ENCODE peak calls at places on chromosomes 12 and 14, in seven cellular contexts. One of them, this sample, is unnamed.

GRCh38 chr14:54207075-54207474 is 189.7 kb upstream of the CDKN3 start:
- DNase-seq in suprapubic skin: no peak
- DNase-seq in H9: no peak
- DNase-seq in NCI-H1694 treated with DMSO at 0.1 percent for 48 hours: no peak
- DNase-seq in RPMI8226: no peak
- DNase-seq in psoas muscle: no peak
- DNase-seq in AG08396: no peak
- DNase-seq in this sample: no peak

GRCh38 chr12:53676715-53677611 is 1.1 kb upstream of the ATP5MC2 start:
- DNase-seq in AG08396: peak; percentile 34
- DNase-seq in suprapubic skin: peak; percentile 82
- DNase-seq in H9: peak; percentile 82
- DNase-seq in psoas muscle: peak; percentile 79
- DNase-seq in RPMI8226: no peak
- DNase-seq in NCI-H1694 treated with DMSO at 0.1 percent for 48 hours: no peak
- DNase-seq in this sample: no peak

GRCh38 chr14:80213602-80214001 is 2.3 kb upstream of the DIO2 start:
- DNase-seq in AG08396: peak; percentile 57
- DNase-seq in suprapubic skin: no peak
- DNase-seq in H9: peak; percentile 70
- DNase-seq in RPMI8226: peak; percentile 7
- DNase-seq in NCI-H1694 treated with DMSO at 0.1 percent for 48 hours: peak; percentile 39
- DNase-seq in psoas muscle: no peak
- DNase-seq in this sample: no peak

GRCh38 chr12:93636708-93637107 is 40.5 kb upstream of the CRADD start:
- DNase-seq in RPMI8226: no peak
- DNase-seq in NCI-H1694 treated with DMSO at 0.1 percent for 48 hours: no peak
- DNase-seq in psoas muscle: no peak
- DNase-seq in AG08396: no peak
- DNase-seq in suprapubic skin: no peak
- DNase-seq in H9: no peak
- DNase-seq in this sample: no peak

GRCh38 chr12:121610239-121611149 is 15.8 kb upstream of the ORAI1 start:
- DNase-seq in psoas muscle: no peak
- DNase-seq in suprapubic skin: no peak
- DNase-seq in AG08396: peak; percentile 55
- DNase-seq in RPMI8226: no peak
- DNase-seq in H9: no peak
- DNase-seq in NCI-H1694 treated with DMSO at 0.1 percent for 48 hours: no peak
- DNase-seq in this sample: no peak

GRCh38 chr12:50566066-50566465 is 61.3 kb downstream of the DIP2B start:
- DNase-seq in suprapubic skin: no peak
- DNase-seq in psoas muscle: no peak
- DNase-seq in RPMI8226: peak; percentile 26
- DNase-seq in AG08396: no peak
- DNase-seq in NCI-H1694 treated with DMSO at 0.1 percent for 48 hours: no peak
- DNase-seq in H9: no peak
- DNase-seq in this sample: no peak

GRCh38 chr12:4118017-4118510 is 155.5 kb upstream of the CCND2 start:
- DNase-seq in suprapubic skin: no peak
- DNase-seq in AG08396: no peak
- DNase-seq in H9: peak; percentile 23
- DNase-seq in psoas muscle: no peak
- DNase-seq in NCI-H1694 treated with DMSO at 0.1 percent for 48 hours: no peak
- DNase-seq in RPMI8226: peak; percentile 94
- DNase-seq in this sample: peak; percentile 43

GRCh38 chr12:130633771-130634170 is 82.3 kb downstream of the RIMBP2 start:
- DNase-seq in psoas muscle: no peak
- DNase-seq in AG08396: no peak
- DNase-seq in H9: peak; percentile 91
- DNase-seq in suprapubic skin: peak; percentile 77
- DNase-seq in NCI-H1694 treated with DMSO at 0.1 percent for 48 hours: peak; percentile 45
- DNase-seq in RPMI8226: no peak
- DNase-seq in this sample: no peak

GRCh38 chr12:19131020-19131431 is 1.5 kb downstream of the PLEKHA5 start:
- DNase-seq in RPMI8226: no peak
- DNase-seq in H9: peak; percentile 67
- DNase-seq in suprapubic skin: no peak
- DNase-seq in AG08396: peak; percentile 63
- DNase-seq in NCI-H1694 treated with DMSO at 0.1 percent for 48 hours: no peak
- DNase-seq in psoas muscle: no peak
- DNase-seq in this sample: no peak

GRCh38 chr14:34229140-34229539 is 232.9 kb downstream of the SPTSSA start:
- DNase-seq in RPMI8226: no peak
- DNase-seq in psoas muscle: no peak
- DNase-seq in H9: no peak
- DNase-seq in suprapubic skin: no peak
- DNase-seq in AG08396: no peak
- DNase-seq in NCI-H1694 treated with DMSO at 0.1 percent for 48 hours: no peak
- DNase-seq in this sample: no peak

GRCh38 chr12:75245108-75245507 is 35.5 kb upstream of the KCNC2 start:
- DNase-seq in AG08396: no peak
- DNase-seq in psoas muscle: no peak
- DNase-seq in NCI-H1694 treated with DMSO at 0.1 percent for 48 hours: no peak
- DNase-seq in H9: no peak
- DNase-seq in RPMI8226: no peak
- DNase-seq in suprapubic skin: no peak
- DNase-seq in this sample: no peak

GRCh38 chr12:94676011-94676709 is 25.8 kb upstream of the TMCC3 start:
- DNase-seq in NCI-H1694 treated with DMSO at 0.1 percent for 48 hours: no peak
- DNase-seq in H9: no peak
- DNase-seq in psoas muscle: no peak
- DNase-seq in suprapubic skin: no peak
- DNase-seq in RPMI8226: no peak
- DNase-seq in AG08396: no peak
- DNase-seq in this sample: no peak

GRCh38 chr12:47717443-47718193 is 7.7 kb downstream of the ENDOU start:
- DNase-seq in NCI-H1694 treated with DMSO at 0.1 percent for 48 hours: peak; percentile 66
- DNase-seq in H9: peak; percentile 94
- DNase-seq in suprapubic skin: no peak
- DNase-seq in psoas muscle: peak; percentile 89
- DNase-seq in AG08396: peak; percentile 90
- DNase-seq in RPMI8226: peak; percentile 64
- DNase-seq in this sample: peak; percentile 83

GRCh38 chr12:32083489-32083888 is 23.2 kb upstream of the BICD1 start:
- DNase-seq in RPMI8226: no peak
- DNase-seq in AG08396: peak; percentile 59
- DNase-seq in H9: no peak
- DNase-seq in psoas muscle: no peak
- DNase-seq in suprapubic skin: no peak
- DNase-seq in NCI-H1694 treated with DMSO at 0.1 percent for 48 hours: no peak
- DNase-seq in this sample: peak; percentile 59

GRCh38 chr12:49806321-49806813 is 21.8 kb downstream of the NCKAP5L start:
- DNase-seq in psoas muscle: no peak
- DNase-seq in AG08396: no peak
- DNase-seq in suprapubic skin: no peak
- DNase-seq in NCI-H1694 treated with DMSO at 0.1 percent for 48 hours: no peak
- DNase-seq in RPMI8226: no peak
- DNase-seq in H9: no peak
- DNase-seq in this sample: no peak

GRCh38 chr14:23327947-23328744 is 6.9 kb downstream of the PABPN1 start:
- DNase-seq in psoas muscle: no peak
- DNase-seq in RPMI8226: peak; percentile 70
- DNase-seq in AG08396: peak; percentile 81
- DNase-seq in NCI-H1694 treated with DMSO at 0.1 percent for 48 hours: peak; percentile 79
- DNase-seq in H9: peak; percentile 62
- DNase-seq in suprapubic skin: no peak
- DNase-seq in this sample: no peak

GRCh38 chr12:75922944-75923642 is 108.5 kb downstream of the PHLDA1 start:
- DNase-seq in AG08396: no peak
- DNase-seq in psoas muscle: no peak
- DNase-seq in suprapubic skin: no peak
- DNase-seq in RPMI8226: no peak
- DNase-seq in H9: no peak
- DNase-seq in NCI-H1694 treated with DMSO at 0.1 percent for 48 hours: no peak
- DNase-seq in this sample: no peak

GRCh38 chr14:28759658-28760313 is 6.8 kb upstream of the FOXG1 start:
- DNase-seq in psoas muscle: no peak
- DNase-seq in NCI-H1694 treated with DMSO at 0.1 percent for 48 hours: no peak
- DNase-seq in H9: peak; percentile 50
- DNase-seq in suprapubic skin: no peak
- DNase-seq in RPMI8226: no peak
- DNase-seq in AG08396: no peak
- DNase-seq in this sample: no peak

GRCh38 chr14:106518054-106518943 is 991.9 kb downstream of the TMEM121 start:
- DNase-seq in RPMI8226: no peak
- DNase-seq in suprapubic skin: no peak
- DNase-seq in AG08396: no peak
- DNase-seq in NCI-H1694 treated with DMSO at 0.1 percent for 48 hours: peak; percentile 31
- DNase-seq in H9: no peak
- DNase-seq in psoas muscle: peak; percentile 55
- DNase-seq in this sample: no peak

GRCh38 chr12:109831365-109831764 is 1.8 kb downstream of the TRPV4 start:
- DNase-seq in AG08396: no peak
- DNase-seq in NCI-H1694 treated with DMSO at 0.1 percent for 48 hours: no peak
- DNase-seq in H9: no peak
- DNase-seq in suprapubic skin: no peak
- DNase-seq in psoas muscle: no peak
- DNase-seq in RPMI8226: no peak
- DNase-seq in this sample: no peak

GRCh38 chr12:1644523-1645438 is 15.8 kb downstream of the WNT5B start:
- DNase-seq in NCI-H1694 treated with DMSO at 0.1 percent for 48 hours: peak; percentile 96
- DNase-seq in RPMI8226: peak; percentile 96
- DNase-seq in suprapubic skin: no peak
- DNase-seq in psoas muscle: peak; percentile 81
- DNase-seq in H9: no peak
- DNase-seq in AG08396: peak; percentile 90
- DNase-seq in this sample: no peak

GRCh38 chr12:14930299-14930698 is 8.0 kb downstream of the ERP27 start:
- DNase-seq in RPMI8226: no peak
- DNase-seq in suprapubic skin: no peak
- DNase-seq in AG08396: no peak
- DNase-seq in NCI-H1694 treated with DMSO at 0.1 percent for 48 hours: no peak
- DNase-seq in H9: no peak
- DNase-seq in psoas muscle: no peak
- DNase-seq in this sample: no peak

GRCh38 chr12:94140556-94140955 is 7.8 kb upstream of the PLXNC1 start:
- DNase-seq in suprapubic skin: no peak
- DNase-seq in NCI-H1694 treated with DMSO at 0.1 percent for 48 hours: no peak
- DNase-seq in RPMI8226: peak; percentile 37
- DNase-seq in H9: peak; percentile 85
- DNase-seq in psoas muscle: no peak
- DNase-seq in AG08396: peak; percentile 42
- DNase-seq in this sample: no peak

GRCh38 chr14:64602826-64603225 is 53.1 kb downstream of the PPP1R36 start:
- DNase-seq in suprapubic skin: no peak
- DNase-seq in RPMI8226: no peak
- DNase-seq in AG08396: no peak
- DNase-seq in psoas muscle: no peak
- DNase-seq in H9: no peak
- DNase-seq in NCI-H1694 treated with DMSO at 0.1 percent for 48 hours: no peak
- DNase-seq in this sample: no peak

GRCh38 chr14:95117937-95118726 is 39.2 kb downstream of the DICER1 start:
- DNase-seq in NCI-H1694 treated with DMSO at 0.1 percent for 48 hours: no peak
- DNase-seq in H9: no peak
- DNase-seq in AG08396: no peak
- DNase-seq in psoas muscle: no peak
- DNase-seq in RPMI8226: no peak
- DNase-seq in suprapubic skin: no peak
- DNase-seq in this sample: no peak

GRCh38 chr14:52553671-52554575 is 1.3 kb downstream of the GPR137C start:
- DNase-seq in H9: peak; percentile 56
- DNase-seq in psoas muscle: peak; percentile 92
- DNase-seq in RPMI8226: peak; percentile 92
- DNase-seq in NCI-H1694 treated with DMSO at 0.1 percent for 48 hours: peak; percentile 77
- DNase-seq in AG08396: peak; percentile 79
- DNase-seq in suprapubic skin: peak; percentile 91
- DNase-seq in this sample: peak; percentile 88